ENCODE peak calls at places on chromosomes 4 and X, in nine cellular contexts. One of them, this sample, is unnamed.

GRCh38 chr4:108114503-108114902 is 54.2 kb downstream of the LEF1 start:
- DNase-seq in psoas muscle: no peak
- DNase-seq in IMR-90: no peak
- DNase-seq in NB4: no peak
- DNase-seq in breast epithelium: no peak
- DNase-seq in fibroblast of mammary gland: no peak
- DNase-seq in left lung: no peak
- DNase-seq in OCI-LY7: peak; percentile 23
- DNase-seq in A549: no peak
- DNase-seq in this sample: no peak

GRCh38 chr4:89434364-89434988 is 126.9 kb upstream of the GPRIN3 start:
- DNase-seq in psoas muscle: no peak
- DNase-seq in IMR-90: peak; percentile 35
- DNase-seq in NB4: peak; percentile 27
- DNase-seq in breast epithelium: no peak
- DNase-seq in fibroblast of mammary gland: peak; percentile 50
- DNase-seq in left lung: no peak
- DNase-seq in OCI-LY7: peak; percentile 64
- DNase-seq in A549: peak; percentile 53
- DNase-seq in this sample: peak; percentile 54

GRCh38 chrX:8455600-8455999 is 9.0 kb upstream of the VCX3B start:
- DNase-seq in psoas muscle: no peak
- DNase-seq in IMR-90: no peak
- DNase-seq in NB4: no peak
- DNase-seq in breast epithelium: no peak
- DNase-seq in fibroblast of mammary gland: no peak
- DNase-seq in left lung: no peak
- DNase-seq in OCI-LY7: no peak
- DNase-seq in A549: peak; percentile 3
- DNase-seq in this sample: peak; percentile 0

GRCh38 chr4:1624519-1624910 is 59.6 kb downstream of the FAM53A start:
- DNase-seq in psoas muscle: no peak
- DNase-seq in IMR-90: no peak
- DNase-seq in NB4: no peak
- DNase-seq in breast epithelium: no peak
- DNase-seq in fibroblast of mammary gland: no peak
- DNase-seq in left lung: no peak
- DNase-seq in OCI-LY7: no peak
- DNase-seq in A549: no peak
- DNase-seq in this sample: no peak

GRCh38 chr4:40211224-40212185 is 14.7 kb downstream of the RHOH start:
- DNase-seq in psoas muscle: no peak
- DNase-seq in IMR-90: peak; percentile 41
- DNase-seq in NB4: no peak
- DNase-seq in breast epithelium: no peak
- DNase-seq in fibroblast of mammary gland: peak; percentile 61
- DNase-seq in left lung: no peak
- DNase-seq in OCI-LY7: no peak
- DNase-seq in A549: no peak
- DNase-seq in this sample: no peak

GRCh38 chr4:54495091-54495490 is 162.7 kb upstream of the KIT start:
- DNase-seq in psoas muscle: no peak
- DNase-seq in IMR-90: peak; percentile 16
- DNase-seq in NB4: no peak
- DNase-seq in breast epithelium: no peak
- DNase-seq in fibroblast of mammary gland: no peak
- DNase-seq in left lung: no peak
- DNase-seq in OCI-LY7: no peak
- DNase-seq in A549: no peak
- DNase-seq in this sample: no peak

GRCh38 chr4:23938796-23939195 is 48.9 kb upstream of the PPARGC1A start:
- DNase-seq in psoas muscle: no peak
- DNase-seq in IMR-90: no peak
- DNase-seq in NB4: no peak
- DNase-seq in breast epithelium: no peak
- DNase-seq in fibroblast of mammary gland: no peak
- DNase-seq in left lung: no peak
- DNase-seq in OCI-LY7: no peak
- DNase-seq in A549: no peak
- DNase-seq in this sample: no peak

GRCh38 chr4:116183241-116183640 is 902.1 kb downstream of the TRAM1L1 start:
- DNase-seq in psoas muscle: no peak
- DNase-seq in IMR-90: no peak
- DNase-seq in NB4: no peak
- DNase-seq in breast epithelium: no peak
- DNase-seq in fibroblast of mammary gland: no peak
- DNase-seq in left lung: no peak
- DNase-seq in OCI-LY7: no peak
- DNase-seq in A549: no peak
- DNase-seq in this sample: no peak

GRCh38 chrX:53831662-53832635 is 145.4 kb upstream of the HUWE1 start:
- DNase-seq in psoas muscle: no peak
- DNase-seq in IMR-90: peak; percentile 7
- DNase-seq in NB4: peak; percentile 49
- DNase-seq in breast epithelium: no peak
- DNase-seq in fibroblast of mammary gland: peak; percentile 31
- DNase-seq in left lung: no peak
- DNase-seq in OCI-LY7: peak; percentile 50
- DNase-seq in A549: peak; percentile 40
- DNase-seq in this sample: peak; percentile 66

GRCh38 chr4:142801966-142802365 is 44.1 kb downstream of the INPP4B start:
- DNase-seq in psoas muscle: no peak
- DNase-seq in IMR-90: no peak
- DNase-seq in NB4: no peak
- DNase-seq in breast epithelium: no peak
- DNase-seq in fibroblast of mammary gland: no peak
- DNase-seq in left lung: no peak
- DNase-seq in OCI-LY7: no peak
- DNase-seq in A549: no peak
- DNase-seq in this sample: peak; percentile 39

GRCh38 chrX:2451456-2452316 is 49.1 kb downstream of the DHRSX start:
- DNase-seq in psoas muscle: no peak
- DNase-seq in IMR-90: peak; percentile 62
- DNase-seq in NB4: peak; percentile 15
- DNase-seq in breast epithelium: peak; percentile 18
- DNase-seq in fibroblast of mammary gland: peak; percentile 19
- DNase-seq in left lung: no peak
- DNase-seq in OCI-LY7: no peak
- DNase-seq in A549: peak; percentile 90
- DNase-seq in this sample: no peak

GRCh38 chr4:126182801-126183200 is 868.0 kb downstream of the FAT4 start:
- DNase-seq in psoas muscle: no peak
- DNase-seq in IMR-90: peak; percentile 48
- DNase-seq in NB4: no peak
- DNase-seq in breast epithelium: no peak
- DNase-seq in fibroblast of mammary gland: no peak
- DNase-seq in left lung: no peak
- DNase-seq in OCI-LY7: no peak
- DNase-seq in A549: no peak
- DNase-seq in this sample: no peak

DNA sequence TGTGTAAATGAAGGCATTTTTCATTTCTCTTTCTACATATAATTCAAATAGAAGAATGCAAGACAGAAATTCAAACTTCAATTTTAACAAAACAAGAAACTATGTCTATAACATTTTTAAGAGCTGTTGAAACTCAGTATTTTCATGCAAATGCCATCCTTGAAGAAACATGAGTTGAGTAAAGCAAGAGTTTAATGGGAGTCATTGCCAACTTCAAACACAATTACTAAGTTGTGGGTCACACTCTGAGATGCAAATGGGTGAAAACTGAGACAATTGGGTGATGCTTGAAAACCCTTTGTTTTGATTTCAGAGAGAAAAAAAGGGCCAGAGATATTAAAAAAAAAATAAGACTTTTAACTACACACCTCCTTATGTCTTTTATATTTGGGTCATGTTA is 865.9 kb downstream of the FAT4 start:
- DNase-seq in psoas muscle: no peak
- DNase-seq in IMR-90: no peak
- DNase-seq in NB4: no peak
- DNase-seq in breast epithelium: no peak
- DNase-seq in fibroblast of mammary gland: no peak
- DNase-seq in left lung: no peak
- DNase-seq in OCI-LY7: no peak
- DNase-seq in A549: no peak
- DNase-seq in this sample: no peak
- TF ChIP-seq CTCF in psoas muscle: no peak
- TF ChIP-seq CTCF in IMR-90: no peak
- TF ChIP-seq CTCF in NB4: no peak
- TF ChIP-seq CTCF in breast epithelium: no peak
- TF ChIP-seq CTCF in fibroblast of mammary gland: no peak
- TF ChIP-seq CTCF in left lung: no peak
- TF ChIP-seq CTCF in OCI-LY7: no peak
- TF ChIP-seq CTCF in A549: no peak
- TF ChIP-seq CTCF in this sample: no peak

GRCh38 chr4:8846864-8847263 is 24.8 kb downstream of the HMX1 start:
- DNase-seq in psoas muscle: peak; percentile 24
- DNase-seq in IMR-90: no peak
- DNase-seq in NB4: no peak
- DNase-seq in breast epithelium: no peak
- DNase-seq in fibroblast of mammary gland: no peak
- DNase-seq in left lung: peak; percentile 42
- DNase-seq in OCI-LY7: no peak
- DNase-seq in A549: no peak
- DNase-seq in this sample: no peak

GRCh38 chr4:8843597-8843996 is 28.0 kb downstream of the HMX1 start:
- DNase-seq in psoas muscle: no peak
- DNase-seq in IMR-90: no peak
- DNase-seq in NB4: no peak
- DNase-seq in breast epithelium: no peak
- DNase-seq in fibroblast of mammary gland: no peak
- DNase-seq in left lung: no peak
- DNase-seq in OCI-LY7: no peak
- DNase-seq in A549: no peak
- DNase-seq in this sample: no peak

GRCh38 chr4:8846046-8846720 is 25.5 kb downstream of the HMX1 start:
- DNase-seq in psoas muscle: peak; percentile 24
- DNase-seq in IMR-90: no peak
- DNase-seq in NB4: no peak
- DNase-seq in breast epithelium: no peak
- DNase-seq in fibroblast of mammary gland: no peak
- DNase-seq in left lung: peak; percentile 45
- DNase-seq in OCI-LY7: no peak
- DNase-seq in A549: no peak
- DNase-seq in this sample: no peak

GRCh38 chr4:8847331-8847730 is 24.3 kb downstream of the HMX1 start:
- DNase-seq in psoas muscle: peak; percentile 20
- DNase-seq in IMR-90: no peak
- DNase-seq in NB4: no peak
- DNase-seq in breast epithelium: no peak
- DNase-seq in fibroblast of mammary gland: no peak
- DNase-seq in left lung: peak; percentile 24
- DNase-seq in OCI-LY7: no peak
- DNase-seq in A549: no peak
- DNase-seq in this sample: no peak

GRCh38 chr4:8844976-8845690 is 26.5 kb downstream of the HMX1 start:
- DNase-seq in psoas muscle: peak; percentile 32
- DNase-seq in IMR-90: no peak
- DNase-seq in NB4: no peak
- DNase-seq in breast epithelium: no peak
- DNase-seq in fibroblast of mammary gland: no peak
- DNase-seq in left lung: peak; percentile 51
- DNase-seq in OCI-LY7: no peak
- DNase-seq in A549: no peak
- DNase-seq in this sample: no peak
- TF ChIP-seq CTCF in psoas muscle: no peak
- TF ChIP-seq CTCF in IMR-90: no peak
- TF ChIP-seq CTCF in NB4: no peak
- TF ChIP-seq CTCF in breast epithelium: no peak
- TF ChIP-seq CTCF in fibroblast of mammary gland: no peak
- TF ChIP-seq CTCF in left lung: no peak
- TF ChIP-seq CTCF in OCI-LY7: no peak
- TF ChIP-seq CTCF in A549: no peak
- TF ChIP-seq CTCF in this sample: no peak

DNA sequence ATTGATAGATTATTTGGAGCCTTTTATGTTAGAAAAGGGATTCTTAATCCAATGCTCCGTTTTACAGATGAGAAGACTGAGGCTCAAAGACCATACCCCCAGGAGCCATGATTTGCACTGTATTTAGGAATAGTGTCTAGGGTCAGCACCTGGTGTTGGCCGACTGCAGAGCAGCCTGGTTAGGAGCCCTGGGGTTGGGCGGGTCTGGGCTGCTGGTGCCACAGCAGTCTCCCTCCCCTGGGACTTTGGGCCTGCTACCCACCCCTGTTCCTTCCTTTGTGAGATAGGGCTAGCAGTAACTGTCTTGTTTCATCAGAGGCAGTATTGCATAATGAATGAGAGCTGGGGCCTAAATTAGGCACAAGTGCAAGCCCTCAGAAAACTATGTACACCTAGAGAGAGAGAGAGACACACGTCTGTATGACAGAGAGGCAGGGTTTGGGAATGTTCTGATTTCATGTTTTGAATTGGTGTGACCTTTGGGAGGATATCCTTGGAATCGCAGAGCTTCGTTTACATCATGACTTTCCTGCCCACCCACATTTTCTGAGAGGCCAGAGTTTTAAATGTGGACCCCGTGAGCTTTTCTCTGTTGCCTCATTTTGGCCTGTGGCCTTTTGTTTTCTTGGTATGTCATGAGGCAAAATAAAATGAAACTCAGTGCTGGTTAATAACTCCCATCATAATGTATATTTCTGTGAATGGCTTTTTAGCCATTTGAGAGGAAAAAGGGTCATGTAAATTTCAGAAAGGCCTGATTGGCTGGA is 111.8 kb downstream of the PTTG2 start:
- DNase-seq in psoas muscle: no peak
- DNase-seq in IMR-90: peak; percentile 44
- DNase-seq in NB4: peak; percentile 100
- DNase-seq in breast epithelium: no peak
- DNase-seq in fibroblast of mammary gland: peak; percentile 64
- DNase-seq in left lung: no peak
- DNase-seq in OCI-LY7: peak; percentile 33
- DNase-seq in A549: no peak
- DNase-seq in this sample: peak; percentile 47
- TF ChIP-seq CTCF in psoas muscle: no peak
- TF ChIP-seq CTCF in IMR-90: no peak
- TF ChIP-seq CTCF in NB4: no peak
- TF ChIP-seq CTCF in breast epithelium: no peak
- TF ChIP-seq CTCF in fibroblast of mammary gland: no peak
- TF ChIP-seq CTCF in left lung: no peak
- TF ChIP-seq CTCF in OCI-LY7: no peak
- TF ChIP-seq CTCF in A549: no peak
- TF ChIP-seq CTCF in this sample: no peak

DNA sequence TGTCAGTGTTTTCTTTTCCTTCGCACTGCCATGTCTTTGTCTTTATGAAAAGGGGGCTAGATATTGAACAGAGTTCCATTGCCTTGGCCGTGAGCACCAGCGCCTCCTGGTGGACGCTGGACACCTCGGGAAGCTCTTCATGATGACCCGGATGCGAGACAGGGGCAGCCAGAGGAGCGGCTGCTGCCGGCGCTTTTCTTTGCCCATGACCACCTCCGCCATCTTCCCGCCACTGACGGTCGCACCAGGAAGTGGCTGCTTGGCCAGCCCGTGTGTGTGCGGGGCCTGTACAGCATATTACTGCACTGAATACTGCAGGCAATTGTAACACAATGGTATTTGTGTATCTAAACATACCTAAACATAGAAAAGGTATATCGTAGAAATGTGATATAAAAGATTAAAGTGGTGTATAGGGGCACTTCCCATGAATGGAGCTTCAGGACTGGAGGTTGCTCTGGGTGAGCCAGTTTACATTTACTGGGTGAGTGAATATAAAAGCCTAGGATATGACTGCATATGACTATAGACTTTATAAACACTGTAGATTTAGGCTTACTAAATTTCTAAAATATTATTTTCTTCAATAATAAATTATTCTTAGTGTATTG is 15.8 kb upstream of the GRIA2 start:
- DNase-seq in psoas muscle: no peak
- DNase-seq in IMR-90: peak; percentile 1
- DNase-seq in NB4: peak; percentile 39
- DNase-seq in breast epithelium: no peak
- DNase-seq in fibroblast of mammary gland: peak; percentile 19
- DNase-seq in left lung: peak; percentile 81
- DNase-seq in OCI-LY7: no peak
- DNase-seq in A549: peak; percentile 76
- DNase-seq in this sample: peak; percentile 28
- TF ChIP-seq CTCF in psoas muscle: peak; percentile 22
- TF ChIP-seq CTCF in IMR-90: peak; percentile 36
- TF ChIP-seq CTCF in NB4: peak; percentile 77
- TF ChIP-seq CTCF in breast epithelium: no peak
- TF ChIP-seq CTCF in fibroblast of mammary gland: peak; percentile 49
- TF ChIP-seq CTCF in left lung: peak; percentile 29
- TF ChIP-seq CTCF in OCI-LY7: peak; percentile 57
- TF ChIP-seq CTCF in A549: peak; percentile 42
- TF ChIP-seq CTCF in this sample: no peak

This sample was measured in MCF 10A.